ENCODE peak calls at places on chromosome 17, in nine cellular contexts. E is naive thymus-derived CD8-positive, alpha-beta T cell; C is CD8-positive, alpha-beta T cell; S is memory B cell; T is activated CD8-positive, alpha-beta T cell treated with anti-CD3 and anti-CD28 coated beads, Interleukin-2, amount 10 ng/mL, durations not matched to agents 7 days and 5 days; Z is activated naive CD8-positive, alpha-beta T cell treated with anti-CD3 and anti-CD28 coated beads, Interleukin-2, amount 50 U/mL, for 24 hours; I is naive thymus-derived CD4-positive, alpha-beta T cell; L is left cardiac atrium; K is activated T-cell treated with anti-CD3 and anti-CD28 coated beads, Interleukin-2, amount 50 U/mL, for 72 hours. Y is an unnamed sample.
A peak's percentile ranks its signal among the peaks of the same experiment; 100 is the strongest.

GRCh38 chr17:65553009-65553645 is 8.3 kb downstream of the AXIN2 start:
- ATAC-seq in E (no peak), C (no peak), S (no peak), T (no peak), Z (peak; percentile 45), I (no peak), L (peak; percentile 6), K (peak; percentile 51), Y (peak; percentile 52)

GRCh38 chr17:42329025-42329976 is 41.0 kb downstream of the STAT5A start:
- ATAC-seq in E (no peak), C (no peak), S (no peak), T (no peak), Z (no peak), I (no peak), L (peak; percentile 44), K (no peak), Y (peak; percentile 87)

GRCh38 chr17:68288375-68288774 is 2.6 kb downstream of the SLC16A6 start:
- ATAC-seq in E (no peak), C (no peak), S (peak; percentile 29), T (no peak), Z (no peak), I (no peak), L (no peak), K (no peak), Y (no peak)

GRCh38 chr17:29698837-29699236 is 76.1 kb upstream of the CORO6 start:
- ATAC-seq in E (no peak), C (no peak), S (no peak), T (no peak), Z (no peak), I (no peak), L (no peak), K (no peak), Y (no peak)

GRCh38 chr17:851986-852385 is 69.8 kb downstream of the MRM3 start:
- ATAC-seq in E (no peak), C (no peak), S (no peak), T (no peak), Z (no peak), I (no peak), L (peak; percentile 36), K (no peak), Y (no peak)

GRCh38 chr17:60080545-60080944 is 1.8 kb upstream of the HEATR6 start:
- ATAC-seq in E (no peak), C (no peak), S (no peak), T (no peak), Z (no peak), I (no peak), L (no peak), K (no peak), Y (no peak)

GRCh38 chr17:39325528-39326240 is 75.7 kb downstream of the FBXL20 start:
- ATAC-seq in E (no peak), C (no peak), S (peak; percentile 66), T (no peak), Z (no peak), I (peak; percentile 32), L (no peak), K (no peak), Y (no peak)

GRCh38 chr17:39996789-39997188 is 16.2 kb downstream of the PSMD3 start:
- ATAC-seq in E (no peak), C (no peak), S (no peak), T (no peak), Z (no peak), I (no peak), L (peak; percentile 66), K (no peak), Y (no peak)

GRCh38 chr17:44738214-44738906 is 20.4 kb upstream of the ADAM11 start:
- ATAC-seq in E (no peak), C (no peak), S (no peak), T (no peak), Z (peak; percentile 68), I (no peak), L (no peak), K (peak; percentile 36), Y (peak; percentile 24)

GRCh38 chr17:37614391-37614790 is 5.2 kb upstream of the SYNRG start:
- ATAC-seq in E (no peak), C (no peak), S (no peak), T (no peak), Z (no peak), I (no peak), L (no peak), K (no peak), Y (no peak)

GRCh38 chr17:56018202-56018601 is 135.1 kb upstream of the ANKFN1 start:
- ATAC-seq in E (no peak), C (no peak), S (no peak), T (no peak), Z (no peak), I (no peak), L (no peak), K (no peak), Y (no peak)

GRCh38 chr17:44353656-44354331 is 8.7 kb downstream of the GRN start:
- ATAC-seq in E (peak; percentile 43), C (peak; percentile 30), S (peak; percentile 42), T (peak; percentile 8), Z (no peak), I (peak; percentile 44), L (peak; percentile 12), K (peak; percentile 33), Y (no peak)

GRCh38 chr17:81918762-81919545 is 978 bp upstream of the SIRT7 start:
- ATAC-seq in E (no peak), C (no peak), S (no peak), T (no peak), Z (no peak), I (no peak), L (no peak), K (no peak), Y (no peak)

GRCh38 chr17:18182190-18182977 is 1.2 kb upstream of the ALKBH5 start:
- ATAC-seq in E (no peak), C (no peak), S (no peak), T (no peak), Z (no peak), I (no peak), L (peak; percentile 36), K (no peak), Y (no peak)

GRCh38 chr17:15508466-15508865 is 41.0 kb upstream of the CDRT4 start:
- ATAC-seq in E (no peak), C (no peak), S (no peak), T (no peak), Z (no peak), I (no peak), L (peak; percentile 19), K (no peak), Y (no peak)

GRCh38 chr17:28412131-28412530 is 6.1 kb upstream of the SLC46A1 start:
- ATAC-seq in E (no peak), C (no peak), S (no peak), T (no peak), Z (no peak), I (no peak), L (no peak), K (no peak), Y (no peak)

GRCh38 chr17:49496183-49496865 is 1.2 kb downstream of the NGFR start:
- ATAC-seq in E (peak; percentile 85), C (peak; percentile 83), S (peak; percentile 81), T (peak; percentile 83), Z (peak; percentile 79), I (peak; percentile 89), L (peak; percentile 89), K (peak; percentile 85), Y (peak; percentile 93)

GRCh38 chr17:4318186-4318585 is 48.3 kb downstream of the UBE2G1 start:
- ATAC-seq in E (no peak), C (no peak), S (no peak), T (no peak), Z (no peak), I (no peak), L (peak; percentile 37), K (no peak), Y (no peak)